ENCODE peak calls at places on chromosomes 12 and 14, in four cellular contexts. E, L, A and U are unnamed samples. For H3K27me3, the result is how much of the 10 kb centered on the place peaks cover.

GRCh38 chr12:58955849-58956248 is 35.5 kb upstream of the LRIG3 start:
- DNase-seq in E (no peak), A (no peak), L (no peak), U (no peak)

GRCh38 chr12:133010657-133011297 is 24.6 kb downstream of the ZNF26 start:
- DNase-seq in A (no peak), L (no peak), E (no peak), U (no peak)

GRCh38 chr14:93133476-93133875 is 17.8 kb upstream of the ITPK1 start:
- DNase-seq in E (no peak), L (no peak), A (no peak), U (peak)

GRCh38 chr14:95471526-95472304 is 44.7 kb downstream of the SYNE3 start:
- DNase-seq in A (no peak), E (no peak), L (no peak), U (no peak)

GRCh38 chr14:58299665-58300202 is 1.4 kb downstream of the ARID4A start:
- DNase-seq in A (peak), L (no peak), E (no peak), U (no peak)

GRCh38 chr12:2052861-2053674 is at the start of gene CACNA1C:
- DNase-seq in E (peak), A (no peak), L (peak), U (peak)

GRCh38 chr12:117284160-117284559 is 77.3 kb downstream of the NOS1 start:
- DNase-seq in L (no peak), A (no peak), E (no peak), U (no peak)

GRCh38 chr12:107458163-107458562 is 227.4 kb upstream of the PWP1 start:
- DNase-seq in E (no peak), A (no peak), L (no peak), U (no peak)

GRCh38 chr12:105106621-105107020 is 910 bp upstream of the WASHC4 start:
- DNase-seq in E (no peak), A (no peak), L (no peak), U (no peak)

GRCh38 chr12:67826946-67827719 is 162.1 kb upstream of the IFNG-AS1 start:
- DNase-seq in L (no peak), A (no peak), E (no peak), U (no peak)

GRCh38 chr12:89671469-89671868 is 37.2 kb downstream of the ATP2B1 start:
- DNase-seq in A (no peak), L (no peak), E (no peak), U (no peak)

GRCh38 chr12:25269701-25270100 is 19.0 kb upstream of the KRAS start:
- DNase-seq in A (no peak), L (no peak), E (no peak), U (no peak)

GRCh38 chr14:75487155-75487671 is 35.1 kb upstream of the BATF start:
- DNase-seq in E (no peak), L (no peak), A (no peak), U (no peak)

GRCh38 chr12:6540181-6540877 is 6.0 kb downstream of the GAPDH start:
- DNase-seq in L (peak), A (peak), E (no peak), U (peak)

GRCh38 chr14:60161176-60162107 is 3.8 kb downstream of the DHRS7 start:
- DNase-seq in L (no peak), A (peak), E (no peak), U (peak)

GRCh38 chr12:75823475-75823874 is 208.1 kb downstream of the PHLDA1 start:
- DNase-seq in A (no peak), L (no peak), E (no peak), U (no peak)

GRCh38 chr14:99234982-99235491 is 37.0 kb downstream of the BCL11B start:
- DNase-seq in L (no peak), E (no peak), A (no peak), U (no peak)

GRCh38 chr14:105469456-105470162 is 5.0 kb upstream of the CRIP2 start:
- DNase-seq in A (no peak), L (no peak), E (no peak), U (no peak)

GRCh38 chr12:57089259-57090245 is 638 bp downstream of the NAB2 start:
- DNase-seq in L (peak), A (peak), E (peak), U (peak)

GRCh38 chr12:119803391-119803791 is 73.7 kb downstream of the CIT start:
- DNase-seq in A (peak), L (no peak), E (no peak), U (no peak)

GRCh38 chr12:70609739-70610491 is 27.3 kb downstream of the PTPRB start:
- DNase-seq in E (no peak), L (peak), A (peak), U (peak)

GRCh38 chr12:99436584-99436983 is 211.0 kb upstream of the GARIN6 start:
- DNase-seq in E (no peak), L (no peak), A (no peak), U (no peak)

GRCh38 chr12:58046281-58046680 is 104.9 kb downstream of the ATP23 start:
- DNase-seq in E (no peak), A (no peak), L (no peak), U (no peak)

GRCh38 chr12:127176804-127177203 is 1090.2 kb upstream of the TMEM132C start:
- DNase-seq in L (no peak), E (no peak), A (no peak), U (no peak)

GRCh38 chr14:68088463-68088862 is 268.9 kb downstream of the RAD51B start:
- DNase-seq in E (no peak), L (no peak), A (no peak), U (peak)

GRCh38 chr14:65042731-65043372 is 56.2 kb downstream of the FNTB start:
- DNase-seq in L (no peak), E (no peak), A (no peak), U (no peak)

GRCh38 chr12:95411466-95411865 is 62.5 kb upstream of the METAP2 start:
- DNase-seq in A (no peak), L (no peak), E (no peak), U (no peak)

GRCh38 chr14:103741876-103742275 is 26.3 kb downstream of the ZFYVE21 start:
- DNase-seq in E (no peak), A (no peak), L (no peak), U (no peak)

GRCh38 chr14:70422538-70422937 is 5.6 kb upstream of the SYNJ2BP start:
- DNase-seq in E (no peak), A (no peak), L (no peak), U (no peak)

DNA sequence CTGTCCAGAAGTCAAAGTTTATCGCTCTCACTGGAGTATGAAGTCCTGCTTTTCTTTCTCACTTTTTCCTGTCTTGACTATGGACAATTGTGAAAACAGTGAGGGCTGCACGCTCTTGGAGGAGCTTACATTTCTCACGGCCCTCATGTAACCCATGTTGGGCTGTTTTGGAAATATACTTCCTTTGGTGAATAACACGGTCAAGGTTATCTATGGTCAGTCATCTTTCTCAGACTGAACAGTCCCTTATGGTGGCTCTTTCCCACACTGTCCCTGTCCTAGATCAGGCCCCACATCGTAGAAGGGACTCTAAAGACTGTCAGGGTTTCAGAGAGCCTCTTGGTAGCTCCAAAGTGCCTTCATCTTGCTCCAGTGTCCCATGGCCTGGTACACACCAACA is 7.2 kb downstream of the CCDC92 start:
- DNase-seq in A (no peak), E (no peak), L (no peak), U (no peak)
- H3K27me3 ChIP-seq in A (under half), E (under half), L (under half), U (under half)

GRCh38 chr12:53023-53734 is 13.4 kb upstream of the IQSEC3 start:
- DNase-seq in A (no peak), L (no peak), E (no peak), U (no peak)
- H3K27me3 ChIP-seq in A (under half), L (under half), E (under half), U (under half)

DNA sequence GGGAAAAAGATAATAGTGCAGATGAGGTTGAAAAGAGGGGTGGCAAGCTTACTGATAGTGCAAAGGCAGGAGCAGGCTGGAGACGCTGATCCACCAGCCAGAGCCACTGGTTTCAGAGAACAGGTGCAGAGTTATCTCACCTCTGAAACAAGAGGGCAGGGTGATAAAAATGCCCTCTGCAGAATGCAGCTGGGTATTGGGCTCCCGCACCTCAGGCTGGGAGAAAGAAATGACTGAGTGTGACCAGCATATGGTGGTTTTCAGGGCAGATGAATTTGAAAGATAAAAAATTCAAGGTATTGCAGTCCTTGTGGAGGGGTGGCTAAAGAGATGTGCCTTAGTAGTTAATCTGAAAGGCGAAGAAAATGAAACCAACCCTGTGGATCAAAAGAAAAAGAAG is 2.9 kb upstream of the TMEM30B start:
- DNase-seq in L (no peak), E (no peak), A (no peak), U (no peak)
- H3K27me3 ChIP-seq in L (under half), E (under half), A (under half), U (under half)

DNA sequence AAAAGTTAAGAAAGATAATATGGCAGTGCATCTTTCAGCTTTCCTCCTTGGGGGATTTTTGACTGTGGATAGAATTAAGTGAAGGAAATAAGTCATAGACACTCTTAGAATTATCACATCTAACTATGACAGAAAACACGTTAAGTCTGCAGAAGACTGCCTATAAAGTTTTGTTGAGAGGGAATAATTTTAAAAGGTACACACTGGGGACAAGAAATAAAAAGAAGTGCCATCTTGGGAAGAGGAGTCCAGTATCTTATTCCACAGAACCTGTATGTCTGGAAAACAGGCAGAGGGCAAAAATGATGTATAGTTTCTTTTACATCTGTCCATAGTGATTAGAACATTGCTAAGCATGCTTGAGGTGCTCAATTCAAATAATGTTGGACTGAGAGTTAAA is 80.7 kb downstream of the IGF1 start:
- DNase-seq in A (no peak), L (no peak), E (no peak), U (no peak)
- H3K27me3 ChIP-seq in A (under half), L (under half), E (under half), U (under half)

DNA sequence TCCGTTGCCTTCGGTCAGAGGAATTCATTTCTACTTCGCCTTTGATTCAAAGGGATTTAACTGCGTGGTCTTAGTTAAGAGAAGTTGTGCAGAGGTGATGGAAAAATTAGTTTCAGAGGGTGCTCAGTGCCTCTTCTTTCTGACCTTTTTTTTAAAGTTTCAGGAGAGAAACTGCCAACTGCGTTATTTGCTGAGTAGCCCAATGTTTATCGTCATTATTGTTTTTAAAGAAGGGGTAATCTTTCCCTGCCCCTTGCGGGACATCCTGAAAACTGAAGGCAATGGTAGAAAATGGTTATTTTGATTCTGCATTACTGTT is 11.0 kb downstream of the OTX2 start:
- DNase-seq in A (no peak), L (no peak), E (no peak), U (no peak)
- H3K27me3 ChIP-seq in A (half or more), L (under half), E (under half), U (under half)

DNA sequence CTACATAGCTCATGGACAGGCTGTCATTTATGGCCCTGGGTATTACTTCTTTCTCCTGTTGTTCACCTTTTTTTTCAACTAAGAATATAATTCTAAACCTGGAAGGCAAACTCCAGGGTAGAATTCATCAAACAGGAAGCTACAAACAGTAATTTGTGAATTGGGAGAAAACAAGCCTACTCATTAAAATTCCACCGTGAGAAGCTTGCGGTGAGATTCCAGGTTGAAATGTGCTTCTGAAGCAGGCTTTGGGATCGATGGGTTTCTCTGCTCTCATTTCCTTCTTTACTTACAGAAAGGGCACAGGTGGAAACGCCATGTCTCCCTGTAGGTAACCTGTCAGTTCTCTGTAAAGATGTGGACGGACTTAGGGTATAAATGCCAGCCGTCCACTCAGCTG is 257.5 kb downstream of the TMEM132C start:
- DNase-seq in L (no peak), A (no peak), E (no peak), U (no peak)
- H3K27me3 ChIP-seq in L (under half), A (under half), E (under half), U (under half)

GRCh38 chr14:36659010-36659821 is 2.4 kb upstream of the PAX9 start:
- DNase-seq in E (no peak), A (no peak), L (no peak), U (no peak)
- H3K27me3 ChIP-seq in E (under half), A (half or more), L (under half), U (under half)

GRCh38 chr14:51094282-51094821 is 553 bp downstream of the TRIM9 start:
- DNase-seq in A (no peak), E (peak), L (peak), U (no peak)
- H3K27me3 ChIP-seq in A (under half), E (under half), L (under half), U (under half)

GRCh38 chr14:57261604-57262003 is 7.1 kb downstream of the EXOC5 start:
- DNase-seq in E (no peak), L (no peak), A (no peak), U (no peak)

GRCh38 chr14:57266060-57266459 is 2.6 kb downstream of the EXOC5 start:
- DNase-seq in E (no peak), L (no peak), A (no peak), U (no peak)

GRCh38 chr14:57259672-57260071 is 9.0 kb downstream of the EXOC5 start:
- DNase-seq in A (no peak), L (no peak), E (no peak), U (no peak)

DNA sequence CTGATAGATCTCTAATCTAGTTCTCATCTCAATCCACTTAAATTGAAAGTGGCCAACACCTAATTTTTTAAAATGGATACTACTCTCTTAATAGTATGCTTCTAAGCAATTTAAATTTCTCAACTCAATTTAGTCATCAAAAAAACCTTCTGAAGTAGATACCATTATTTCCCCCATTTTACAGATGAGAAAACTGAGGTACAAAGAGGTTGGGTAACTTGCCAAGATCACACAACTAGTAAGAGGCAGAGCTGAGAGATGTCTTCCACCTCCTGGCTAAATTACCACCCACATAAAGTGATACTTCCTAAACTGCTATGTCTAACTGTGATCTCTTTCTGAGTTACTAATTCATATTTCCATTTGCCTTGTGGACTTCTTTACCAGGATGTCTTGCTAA is 6.6 kb downstream of the EXOC5 start:
- DNase-seq in E (no peak), A (no peak), L (no peak), U (no peak)
- H3K27me3 ChIP-seq in E (under half), A (under half), L (under half), U (under half)